ENCODE peak calls at places on chromosomes 11 and 22, in nine cellular contexts. D is lung, J is DND-41, Z is WTC11, G is HFF-Myc, M is MCF 10A, W is brain microvascular endothelial cell, U is AG04450, L is A549. H is an unnamed sample.

GRCh38 chr22:42269407-42270177 is 861 bp downstream of the TCF20 start:
- DNase-seq in D (peak; percentile 64), J (peak; percentile 73), Z (peak; percentile 80), G (no peak), M (peak; percentile 71), W (no peak), U (no peak), L (peak; percentile 64), H (no peak)

GRCh38 chr22:28939394-28939793 is 56.0 kb downstream of the ZNRF3 start:
- DNase-seq in D (no peak), J (no peak), Z (no peak), G (no peak), M (no peak), W (no peak), U (no peak), L (no peak), H (no peak)

GRCh38 chr11:28442113-28442512 is 333.9 kb downstream of the METTL15 start:
- DNase-seq in D (no peak), J (no peak), Z (no peak), G (no peak), M (no peak), W (no peak), U (no peak), L (peak; percentile 37), H (no peak)

GRCh38 chr11:121235057-121235456 is 57.5 kb upstream of the SC5D start:
- DNase-seq in D (no peak), J (no peak), Z (no peak), G (no peak), M (no peak), W (no peak), U (no peak), L (no peak), H (no peak)

GRCh38 chr11:859394-860131 is 16.9 kb downstream of the TSPAN4 start:
- DNase-seq in D (peak; percentile 72), J (peak; percentile 50), Z (no peak), G (no peak), M (peak; percentile 64), W (peak; percentile 84), U (peak; percentile 75), L (peak; percentile 70), H (peak; percentile 41)

GRCh38 chr11:113546757-113547507 is 71.7 kb upstream of the DRD2 start:
- DNase-seq in D (no peak), J (no peak), Z (no peak), G (peak; percentile 31), M (peak; percentile 47), W (peak; percentile 59), U (peak; percentile 33), L (no peak), H (no peak)

GRCh38 chr22:41445171-41446056 is 1.2 kb downstream of the TOB2 start:
- DNase-seq in D (peak; percentile 37), J (peak; percentile 40), Z (peak; percentile 32), G (no peak), M (peak; percentile 47), W (no peak), U (no peak), L (peak; percentile 30), H (no peak)

GRCh38 chr11:2588809-2589537 is 110.8 kb downstream of the KCNQ1OT1 start:
- DNase-seq in D (peak; percentile 26), J (peak; percentile 1), Z (no peak), G (no peak), M (no peak), W (no peak), U (no peak), L (no peak), H (no peak)

GRCh38 chr11:126920833-126921232 is 79.7 kb downstream of the KIRREL3 start:
- DNase-seq in D (no peak), J (peak; percentile 21), Z (peak; percentile 19), G (no peak), M (no peak), W (no peak), U (no peak), L (peak; percentile 21), H (no peak)

GRCh38 chr11:126927628-126928027 is 72.9 kb downstream of the KIRREL3 start:
- DNase-seq in D (peak; percentile 68), J (no peak), Z (no peak), G (no peak), M (no peak), W (no peak), U (no peak), L (no peak), H (no peak)

GRCh38 chr11:126926376-126926791 is 74.2 kb downstream of the KIRREL3 start:
- DNase-seq in D (no peak), J (peak; percentile 6), Z (no peak), G (no peak), M (no peak), W (no peak), U (no peak), L (no peak), H (no peak)

GRCh38 chr11:126925321-126926093 is 75.1 kb downstream of the KIRREL3 start:
- DNase-seq in D (no peak), J (no peak), Z (no peak), G (no peak), M (peak; percentile 5), W (no peak), U (no peak), L (no peak), H (no peak)

DNA sequence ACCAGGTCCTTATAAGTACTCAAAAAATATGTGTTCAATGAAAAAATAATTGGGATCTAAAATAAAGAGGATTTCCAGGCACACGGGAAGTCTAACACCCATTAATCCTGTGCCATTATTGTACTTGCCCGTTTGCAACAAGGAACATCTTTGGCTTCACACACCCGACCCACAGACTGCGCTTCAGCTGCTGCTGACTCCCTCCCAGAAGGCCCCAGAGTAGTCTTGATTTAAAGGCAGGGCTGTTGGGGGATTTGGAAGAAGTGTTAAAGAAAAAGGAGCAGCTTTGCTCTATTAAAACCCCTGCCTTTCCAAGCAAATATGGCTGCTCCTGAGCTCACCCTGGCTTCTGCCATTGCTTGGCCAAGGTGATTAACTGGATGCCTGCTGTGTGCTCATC is 76.2 kb downstream of the KIRREL3 start:
- DNase-seq in D (no peak), J (no peak), Z (no peak), G (no peak), M (no peak), W (no peak), U (no peak), L (no peak), H (no peak)
- TF ChIP-seq CTCF in D (no peak), J (no peak), Z (no peak), G (no peak), M (no peak), W (no peak), U (no peak), L (no peak), H (no peak)

DNA sequence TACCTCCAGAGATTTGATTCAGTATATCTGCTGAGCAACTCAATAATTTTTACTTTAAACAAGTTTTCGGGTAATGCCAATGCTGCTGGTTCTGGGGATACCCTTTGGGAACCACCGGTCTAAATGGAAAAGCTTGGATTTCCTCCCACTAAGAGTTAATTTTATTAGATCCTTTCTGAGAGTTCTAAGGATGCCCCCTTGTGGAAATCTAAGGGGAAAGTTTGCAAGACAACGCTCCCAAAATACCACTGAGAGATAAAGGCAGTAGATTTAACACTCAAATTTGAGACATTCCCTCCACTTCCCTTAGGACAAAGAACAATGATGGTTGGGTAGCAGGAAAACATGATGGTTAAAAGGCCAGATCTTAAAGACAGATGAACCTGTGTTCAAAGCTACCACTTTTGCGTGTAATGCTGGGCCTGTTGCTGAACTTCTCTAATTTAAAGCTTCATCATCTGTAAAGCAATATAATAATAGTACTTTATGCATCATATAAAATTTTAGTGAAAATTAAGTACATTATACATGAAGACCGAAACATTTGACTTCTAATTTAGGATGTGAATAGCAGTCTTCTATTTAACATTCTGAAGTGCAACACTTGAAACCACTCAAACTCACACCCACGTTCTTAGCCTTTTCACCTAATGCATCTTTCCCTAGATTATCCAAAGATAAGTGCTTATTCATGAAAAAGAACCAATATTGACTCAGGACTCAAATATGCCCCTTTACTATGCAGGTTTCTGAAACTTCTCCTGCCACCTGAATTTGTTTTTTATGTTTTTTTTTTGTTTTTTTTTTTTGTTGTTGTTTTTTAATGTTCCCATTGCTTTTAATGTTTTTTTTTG is 110.1 kb upstream of the LUZP2 start:
- DNase-seq in D (no peak), J (no peak), Z (no peak), G (peak; percentile 1), M (peak; percentile 32), W (peak; percentile 48), U (peak; percentile 24), L (peak; percentile 18), H (peak; percentile 0)
- TF ChIP-seq CTCF in D (no peak), J (peak; percentile 45), Z (peak; percentile 23), G (peak; percentile 29), M (peak; percentile 40), W (peak; percentile 55), U (peak; percentile 70), L (no peak), H (peak; percentile 44)

GRCh38 chr11:56521955-56522354 is 21.1 kb downstream of the OR5M11 start:
- DNase-seq in D (no peak), J (no peak), Z (peak; percentile 16), G (no peak), M (peak; percentile 5), W (no peak), U (no peak), L (peak; percentile 47), H (no peak)
- TF ChIP-seq CTCF in D (no peak), J (peak; percentile 38), Z (no peak), G (no peak), M (peak; percentile 25), W (no peak), U (no peak), L (peak; percentile 44), H (no peak)

GRCh38 chr11:65185166-65185565 is 3.4 kb downstream of the CAPN1 start:
- DNase-seq in D (no peak), J (no peak), Z (no peak), G (no peak), M (no peak), W (no peak), U (no peak), L (no peak), H (no peak)

GRCh38 chr11:65187146-65187675 is 5.5 kb downstream of the CAPN1 start:
- DNase-seq in D (no peak), J (no peak), Z (no peak), G (no peak), M (no peak), W (no peak), U (no peak), L (no peak), H (no peak)

GRCh38 chr11:65184146-65184545 is 2.4 kb downstream of the CAPN1 start:
- DNase-seq in D (no peak), J (no peak), Z (peak; percentile 80), G (no peak), M (no peak), W (no peak), U (no peak), L (no peak), H (no peak)

GRCh38 chr11:65186701-65187100 is 5.0 kb downstream of the CAPN1 start:
- DNase-seq in D (no peak), J (no peak), Z (no peak), G (no peak), M (no peak), W (no peak), U (no peak), L (no peak), H (no peak)

DNA sequence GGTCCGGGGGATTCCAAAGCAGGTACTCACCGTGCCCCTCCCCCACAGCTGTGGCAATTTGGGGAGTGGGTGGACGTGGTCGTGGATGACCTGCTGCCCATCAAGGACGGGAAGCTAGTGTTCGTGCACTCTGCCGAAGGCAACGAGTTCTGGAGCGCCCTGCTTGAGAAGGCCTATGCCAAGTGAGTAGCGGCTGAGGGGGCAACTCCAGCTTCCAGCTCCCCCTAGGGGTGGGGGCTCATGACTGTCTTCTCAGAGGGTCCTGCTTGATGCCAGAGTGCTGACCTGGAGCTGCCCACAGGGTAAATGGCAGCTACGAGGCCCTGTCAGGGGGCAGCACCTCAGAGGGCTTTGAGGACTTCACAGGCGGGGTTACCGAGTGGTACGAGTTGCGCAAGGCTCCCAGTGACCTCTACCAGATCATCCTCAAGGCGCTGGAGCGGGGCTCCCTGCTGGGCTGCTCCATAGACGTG is 4.2 kb downstream of the CAPN1 start:
- DNase-seq in D (no peak), J (no peak), Z (peak; percentile 55), G (no peak), M (no peak), W (no peak), U (no peak), L (no peak), H (no peak)
- TF ChIP-seq CTCF in D (no peak), J (peak; percentile 38), Z (no peak), G (peak; percentile 12), M (peak; percentile 20), W (peak; percentile 39), U (no peak), L (no peak), H (no peak)

H was measured in AG09319.